ENCODE peak calls at places on chromosomes 13 and 19, in nine cellular contexts. F is left kidney, G is choroid plexus epithelial cell, U is amniotic epithelial cell, P is astrocyte of the cerebellum, V is HT-29, B is tibial artery, Q is adipocyte, A is caudate nucleus. X is an unnamed sample.
A peak's percentile ranks its signal among the peaks of the same experiment; 100 is the strongest.

GRCh38 chr19:15479391-15480345 is at the start of gene PGLYRP2:
- DNase-seq in F (peak; percentile 39), G (no peak), U (no peak), P (no peak), V (peak; percentile 10), B (no peak), Q (no peak), A (no peak), X (no peak)

GRCh38 chr19:38727306-38727867 is 16.9 kb downstream of the CAPN12 start:
- DNase-seq in F (no peak), G (no peak), U (no peak), P (no peak), V (no peak), B (no peak), Q (no peak), A (no peak), X (no peak)

GRCh38 chr13:42284068-42284467 is 12.1 kb downstream of the AKAP11 start:
- DNase-seq in F (no peak), G (no peak), U (no peak), P (no peak), V (no peak), B (no peak), Q (no peak), A (no peak), X (no peak)

GRCh38 chr19:29122185-29122584 is 90.8 kb downstream of the UQCRFS1 start:
- DNase-seq in F (no peak), G (no peak), U (no peak), P (no peak), V (no peak), B (peak; percentile 19), Q (no peak), A (no peak), X (no peak)

GRCh38 chr13:94345374-94346195 is 133.9 kb downstream of the DCT start:
- DNase-seq in F (peak; percentile 57), G (peak; percentile 65), U (peak; percentile 46), P (no peak), V (peak; percentile 17), B (no peak), Q (peak; percentile 64), A (no peak), X (peak; percentile 29)

GRCh38 chr13:39957868-39958676 is 302.6 kb downstream of the COG6 start:
- DNase-seq in F (no peak), G (no peak), U (no peak), P (no peak), V (no peak), B (no peak), Q (no peak), A (no peak), X (no peak)

GRCh38 chr19:56537442-56537841 is 1.3 kb upstream of the ZFP28 start:
- DNase-seq in F (no peak), G (no peak), U (no peak), P (no peak), V (no peak), B (no peak), Q (no peak), A (no peak), X (no peak)

GRCh38 chr19:49592486-49593232 is 1.7 kb downstream of the PRR12 start:
- DNase-seq in F (peak; percentile 40), G (peak; percentile 19), U (no peak), P (no peak), V (peak; percentile 75), B (no peak), Q (peak; percentile 34), A (peak; percentile 22), X (peak; percentile 69)

GRCh38 chr13:99227909-99228688 is 27.4 kb downstream of the UBAC2 start:
- DNase-seq in F (no peak), G (no peak), U (no peak), P (no peak), V (no peak), B (no peak), Q (no peak), A (no peak), X (no peak)

GRCh38 chr13:41308241-41308640 is 2.8 kb upstream of the NAA16 start:
- DNase-seq in F (no peak), G (no peak), U (no peak), P (no peak), V (no peak), B (no peak), Q (no peak), A (no peak), X (no peak)

GRCh38 chr19:47658431-47659383 is 49.8 kb downstream of the BICRA start:
- DNase-seq in F (no peak), G (peak; percentile 51), U (no peak), P (peak; percentile 53), V (peak; percentile 92), B (no peak), Q (peak; percentile 22), A (no peak), X (no peak)

GRCh38 chr13:34410653-34411052 is 531.4 kb upstream of the NBEA start:
- DNase-seq in F (no peak), G (no peak), U (no peak), P (no peak), V (no peak), B (no peak), Q (no peak), A (no peak), X (no peak)

GRCh38 chr19:56253737-56254136 is 18.8 kb upstream of the EDDM13 start:
- DNase-seq in F (peak; percentile 72), G (peak; percentile 82), U (peak; percentile 69), P (peak; percentile 37), V (peak; percentile 76), B (no peak), Q (peak; percentile 84), A (no peak), X (peak; percentile 23)

GRCh38 chr19:8459520-8460260 is 14.9 kb downstream of the HNRNPM start:
- DNase-seq in F (peak; percentile 61), G (peak; percentile 82), U (peak; percentile 69), P (no peak), V (peak; percentile 41), B (no peak), Q (peak; percentile 66), A (no peak), X (no peak)

GRCh38 chr19:47600246-47601179 is 8.4 kb upstream of the BICRA start:
- DNase-seq in F (peak; percentile 100), G (peak; percentile 99), U (peak; percentile 98), P (peak; percentile 97), V (peak; percentile 100), B (peak; percentile 100), Q (peak; percentile 100), A (peak; percentile 98), X (peak; percentile 100)

GRCh38 chr19:19280561-19280960 is 7.5 kb upstream of the TM6SF2 start:
- DNase-seq in F (no peak), G (no peak), U (no peak), P (no peak), V (no peak), B (no peak), Q (no peak), A (peak; percentile 12), X (no peak)

GRCh38 chr19:29639086-29639485 is 26.2 kb upstream of the PLEKHF1 start:
- DNase-seq in F (no peak), G (no peak), U (no peak), P (no peak), V (no peak), B (no peak), Q (no peak), A (no peak), X (no peak)

GRCh38 chr19:39906283-39906682 is 28.2 kb downstream of the FCGBP start:
- DNase-seq in F (no peak), G (no peak), U (no peak), P (no peak), V (no peak), B (peak; percentile 15), Q (no peak), A (no peak), X (no peak)

GRCh38 chr13:111247552-111247951 is 72.9 kb upstream of the TEX29 start:
- DNase-seq in F (no peak), G (peak; percentile 50), U (no peak), P (no peak), V (peak; percentile 3), B (no peak), Q (no peak), A (no peak), X (no peak)

GRCh38 chr13:101640797-101641400 is 188.4 kb downstream of the ITGBL1 start:
- DNase-seq in F (no peak), G (peak; percentile 87), U (peak; percentile 90), P (no peak), V (peak; percentile 36), B (no peak), Q (peak; percentile 22), A (no peak), X (no peak)

GRCh38 chr13:37068962-37069361 is 9.5 kb upstream of the SUPT20H start:
- DNase-seq in F (no peak), G (peak; percentile 55), U (peak; percentile 24), P (no peak), V (peak; percentile 29), B (no peak), Q (peak; percentile 60), A (no peak), X (no peak)

GRCh38 chr13:74452176-74452575 is 318.0 kb upstream of the KLF12 start:
- DNase-seq in F (no peak), G (peak; percentile 61), U (peak; percentile 58), P (no peak), V (no peak), B (no peak), Q (peak; percentile 23), A (no peak), X (no peak)

GRCh38 chr13:100721885-100722512 is 47.4 kb upstream of the TMTC4 start:
- DNase-seq in F (peak; percentile 65), G (peak; percentile 72), U (peak; percentile 35), P (peak; percentile 32), V (peak; percentile 77), B (no peak), Q (peak; percentile 79), A (peak; percentile 13), X (peak; percentile 61)

GRCh38 chr19:18300930-18301717 is 19.7 kb upstream of the JUND start:
- DNase-seq in F (no peak), G (peak; percentile 54), U (peak; percentile 76), P (no peak), V (peak; percentile 39), B (peak; percentile 96), Q (peak; percentile 72), A (no peak), X (no peak)

GRCh38 chr13:90696254-90696653 is 651.2 kb upstream of the MIR17HG start:
- DNase-seq in F (no peak), G (peak; percentile 74), U (peak; percentile 89), P (peak; percentile 71), V (peak; percentile 39), B (no peak), Q (peak; percentile 12), A (no peak), X (no peak)

GRCh38 chr13:113139580-113139979 is 17.0 kb downstream of the F10 start:
- DNase-seq in F (peak; percentile 51), G (no peak), U (no peak), P (no peak), V (no peak), B (no peak), Q (no peak), A (no peak), X (no peak)

GRCh38 chr13:72505376-72505775 is 222.1 kb downstream of the MZT1 start:
- DNase-seq in F (no peak), G (no peak), U (no peak), P (no peak), V (no peak), B (no peak), Q (no peak), A (no peak), X (no peak)

GRCh38 chr19:41206926-41207750 is 11.9 kb upstream of the AXL start:
- DNase-seq in F (peak; percentile 16), G (no peak), U (no peak), P (no peak), V (no peak), B (peak; percentile 97), Q (no peak), A (no peak), X (no peak)

GRCh38 chr19:31675187-31675913 is 326.1 kb upstream of the TSHZ3 start:
- DNase-seq in F (no peak), G (peak; percentile 24), U (peak; percentile 44), P (peak; percentile 50), V (no peak), B (no peak), Q (no peak), A (no peak), X (no peak)

GRCh38 chr13:27135023-27135422 is 36.6 kb downstream of the USP12 start:
- DNase-seq in F (no peak), G (no peak), U (no peak), P (no peak), V (no peak), B (no peak), Q (no peak), A (no peak), X (no peak)

GRCh38 chr19:34259367-34259865 is 5.1 kb downstream of the GARRE1 start:
- DNase-seq in F (no peak), G (peak; percentile 43), U (peak; percentile 46), P (no peak), V (no peak), B (no peak), Q (no peak), A (no peak), X (no peak)

X was measured in mesendoderm.